ENCODE peak calls at places on chromosome 10, in eight cellular contexts. One of them, this sample, is unnamed.

GRCh38 chr10:130456616-130457015 is 320.4 kb downstream of the GLRX3 start:
- DNase-seq in GM06990: no peak
- DNase-seq in tibial nerve: no peak
- DNase-seq in hepatocyte: no peak
- DNase-seq in AG04450: no peak
- DNase-seq in HFF-Myc: no peak
- DNase-seq in fibroblast of the aortic adventitia: no peak
- DNase-seq in neural crest cell: no peak
- DNase-seq in this sample: no peak

GRCh38 chr10:50367732-50368131 is 116.4 kb upstream of the ASAH2 start:
- DNase-seq in GM06990: no peak
- DNase-seq in tibial nerve: peak
- DNase-seq in hepatocyte: peak
- DNase-seq in AG04450: no peak
- DNase-seq in HFF-Myc: no peak
- DNase-seq in fibroblast of the aortic adventitia: peak
- DNase-seq in neural crest cell: peak
- DNase-seq in this sample: no peak

GRCh38 chr10:71708301-71708703 is 11.3 kb downstream of the C10orf105 start:
- DNase-seq in GM06990: peak
- DNase-seq in tibial nerve: peak
- DNase-seq in hepatocyte: peak
- DNase-seq in AG04450: no peak
- DNase-seq in HFF-Myc: no peak
- DNase-seq in fibroblast of the aortic adventitia: peak
- DNase-seq in neural crest cell: peak
- DNase-seq in this sample: peak

GRCh38 chr10:120508393-120508792 is 51.4 kb downstream of the PLPP4 start:
- DNase-seq in GM06990: peak
- DNase-seq in tibial nerve: no peak
- DNase-seq in hepatocyte: no peak
- DNase-seq in AG04450: no peak
- DNase-seq in HFF-Myc: no peak
- DNase-seq in fibroblast of the aortic adventitia: peak
- DNase-seq in neural crest cell: no peak
- DNase-seq in this sample: no peak

GRCh38 chr10:86203162-86203905 is 163.3 kb downstream of the GRID1 start:
- DNase-seq in GM06990: no peak
- DNase-seq in tibial nerve: no peak
- DNase-seq in hepatocyte: peak
- DNase-seq in AG04450: no peak
- DNase-seq in HFF-Myc: no peak
- DNase-seq in fibroblast of the aortic adventitia: peak
- DNase-seq in neural crest cell: peak
- DNase-seq in this sample: no peak

GRCh38 chr10:121734517-121735137 is 136.4 kb upstream of the FGFR2 start:
- DNase-seq in GM06990: no peak
- DNase-seq in tibial nerve: no peak
- DNase-seq in hepatocyte: peak
- DNase-seq in AG04450: no peak
- DNase-seq in HFF-Myc: no peak
- DNase-seq in fibroblast of the aortic adventitia: peak
- DNase-seq in neural crest cell: peak
- DNase-seq in this sample: no peak

GRCh38 chr10:60518745-60519144 is 129.1 kb upstream of the ANK3 start:
- DNase-seq in GM06990: no peak
- DNase-seq in tibial nerve: no peak
- DNase-seq in hepatocyte: no peak
- DNase-seq in AG04450: no peak
- DNase-seq in HFF-Myc: no peak
- DNase-seq in fibroblast of the aortic adventitia: no peak
- DNase-seq in neural crest cell: no peak
- DNase-seq in this sample: no peak

GRCh38 chr10:4234661-4235060 is 449.7 kb upstream of the KLF6 start:
- DNase-seq in GM06990: no peak
- DNase-seq in tibial nerve: no peak
- DNase-seq in hepatocyte: no peak
- DNase-seq in AG04450: no peak
- DNase-seq in HFF-Myc: no peak
- DNase-seq in fibroblast of the aortic adventitia: no peak
- DNase-seq in neural crest cell: no peak
- DNase-seq in this sample: no peak

GRCh38 chr10:86659161-86659691 is 4.9 kb downstream of the OPN4 start:
- DNase-seq in GM06990: no peak
- DNase-seq in tibial nerve: no peak
- DNase-seq in hepatocyte: no peak
- DNase-seq in AG04450: no peak
- DNase-seq in HFF-Myc: no peak
- DNase-seq in fibroblast of the aortic adventitia: no peak
- DNase-seq in neural crest cell: no peak
- DNase-seq in this sample: no peak

GRCh38 chr10:127470911-127471310 is 78.2 kb upstream of the NPS start:
- DNase-seq in GM06990: no peak
- DNase-seq in tibial nerve: no peak
- DNase-seq in hepatocyte: no peak
- DNase-seq in AG04450: no peak
- DNase-seq in HFF-Myc: no peak
- DNase-seq in fibroblast of the aortic adventitia: no peak
- DNase-seq in neural crest cell: no peak
- DNase-seq in this sample: no peak

GRCh38 chr10:128150045-128150493 is 23.8 kb upstream of the MKI67 start:
- DNase-seq in GM06990: peak
- DNase-seq in tibial nerve: peak
- DNase-seq in hepatocyte: peak
- DNase-seq in AG04450: peak
- DNase-seq in HFF-Myc: peak
- DNase-seq in fibroblast of the aortic adventitia: peak
- DNase-seq in neural crest cell: peak
- DNase-seq in this sample: peak

GRCh38 chr10:114470956-114471905 is 66.9 kb upstream of the AFAP1L2 start:
- DNase-seq in GM06990: peak
- DNase-seq in tibial nerve: peak
- DNase-seq in hepatocyte: peak
- DNase-seq in AG04450: peak
- DNase-seq in HFF-Myc: no peak
- DNase-seq in fibroblast of the aortic adventitia: peak
- DNase-seq in neural crest cell: peak
- DNase-seq in this sample: peak

GRCh38 chr10:3173173-3173878 is 744 bp upstream of the PITRM1 start:
- DNase-seq in GM06990: no peak
- DNase-seq in tibial nerve: no peak
- DNase-seq in hepatocyte: no peak
- DNase-seq in AG04450: no peak
- DNase-seq in HFF-Myc: no peak
- DNase-seq in fibroblast of the aortic adventitia: no peak
- DNase-seq in neural crest cell: no peak
- DNase-seq in this sample: no peak

GRCh38 chr10:78741541-78741940 is 327.2 kb upstream of the ZMIZ1 start:
- DNase-seq in GM06990: no peak
- DNase-seq in tibial nerve: peak
- DNase-seq in hepatocyte: peak
- DNase-seq in AG04450: peak
- DNase-seq in HFF-Myc: peak
- DNase-seq in fibroblast of the aortic adventitia: peak
- DNase-seq in neural crest cell: no peak
- DNase-seq in this sample: no peak

GRCh38 chr10:110498982-110499795 is 1.5 kb downstream of the DUSP5 start:
- DNase-seq in GM06990: peak
- DNase-seq in tibial nerve: peak
- DNase-seq in hepatocyte: peak
- DNase-seq in AG04450: peak
- DNase-seq in HFF-Myc: no peak
- DNase-seq in fibroblast of the aortic adventitia: peak
- DNase-seq in neural crest cell: no peak
- DNase-seq in this sample: no peak

GRCh38 chr10:122637371-122637770 is 62.3 kb downstream of the C10orf120 start:
- DNase-seq in GM06990: no peak
- DNase-seq in tibial nerve: no peak
- DNase-seq in hepatocyte: no peak
- DNase-seq in AG04450: no peak
- DNase-seq in HFF-Myc: no peak
- DNase-seq in fibroblast of the aortic adventitia: no peak
- DNase-seq in neural crest cell: no peak
- DNase-seq in this sample: no peak

GRCh38 chr10:44389556-44389955 is 4.7 kb upstream of the CXCL12 start:
- DNase-seq in GM06990: no peak
- DNase-seq in tibial nerve: no peak
- DNase-seq in hepatocyte: no peak
- DNase-seq in AG04450: no peak
- DNase-seq in HFF-Myc: no peak
- DNase-seq in fibroblast of the aortic adventitia: no peak
- DNase-seq in neural crest cell: no peak
- DNase-seq in this sample: no peak

GRCh38 chr10:18351426-18351825 is 211.2 kb downstream of the CACNB2 start:
- DNase-seq in GM06990: no peak
- DNase-seq in tibial nerve: no peak
- DNase-seq in hepatocyte: no peak
- DNase-seq in AG04450: no peak
- DNase-seq in HFF-Myc: no peak
- DNase-seq in fibroblast of the aortic adventitia: no peak
- DNase-seq in neural crest cell: no peak
- DNase-seq in this sample: no peak

GRCh38 chr10:86205761-86206145 is 160.8 kb downstream of the GRID1 start:
- DNase-seq in GM06990: no peak
- DNase-seq in tibial nerve: no peak
- DNase-seq in hepatocyte: no peak
- DNase-seq in AG04450: no peak
- DNase-seq in HFF-Myc: no peak
- DNase-seq in fibroblast of the aortic adventitia: no peak
- DNase-seq in neural crest cell: no peak
- DNase-seq in this sample: no peak

GRCh38 chr10:70537398-70538194 is 59.0 kb downstream of the PALD1 start:
- DNase-seq in GM06990: no peak
- DNase-seq in tibial nerve: no peak
- DNase-seq in hepatocyte: peak
- DNase-seq in AG04450: no peak
- DNase-seq in HFF-Myc: no peak
- DNase-seq in fibroblast of the aortic adventitia: no peak
- DNase-seq in neural crest cell: peak
- DNase-seq in this sample: no peak

GRCh38 chr10:132609211-132609610 is 71.6 kb downstream of the INPP5A start:
- DNase-seq in GM06990: no peak
- DNase-seq in tibial nerve: no peak
- DNase-seq in hepatocyte: no peak
- DNase-seq in AG04450: no peak
- DNase-seq in HFF-Myc: no peak
- DNase-seq in fibroblast of the aortic adventitia: no peak
- DNase-seq in neural crest cell: no peak
- DNase-seq in this sample: no peak

GRCh38 chr10:34184901-34185386 is 630.2 kb downstream of the PARD3 start:
- DNase-seq in GM06990: no peak
- DNase-seq in tibial nerve: no peak
- DNase-seq in hepatocyte: no peak
- DNase-seq in AG04450: no peak
- DNase-seq in HFF-Myc: no peak
- DNase-seq in fibroblast of the aortic adventitia: no peak
- DNase-seq in neural crest cell: no peak
- DNase-seq in this sample: no peak

GRCh38 chr10:526651-527312 is 162.7 kb downstream of the DIP2C start:
- DNase-seq in GM06990: no peak
- DNase-seq in tibial nerve: no peak
- DNase-seq in hepatocyte: no peak
- DNase-seq in AG04450: no peak
- DNase-seq in HFF-Myc: no peak
- DNase-seq in fibroblast of the aortic adventitia: no peak
- DNase-seq in neural crest cell: no peak
- DNase-seq in this sample: no peak

GRCh38 chr10:91162050-91162494 is 58.4 kb upstream of the PCGF5 start:
- DNase-seq in GM06990: no peak
- DNase-seq in tibial nerve: no peak
- DNase-seq in hepatocyte: peak
- DNase-seq in AG04450: no peak
- DNase-seq in HFF-Myc: no peak
- DNase-seq in fibroblast of the aortic adventitia: no peak
- DNase-seq in neural crest cell: no peak
- DNase-seq in this sample: no peak

DNA sequence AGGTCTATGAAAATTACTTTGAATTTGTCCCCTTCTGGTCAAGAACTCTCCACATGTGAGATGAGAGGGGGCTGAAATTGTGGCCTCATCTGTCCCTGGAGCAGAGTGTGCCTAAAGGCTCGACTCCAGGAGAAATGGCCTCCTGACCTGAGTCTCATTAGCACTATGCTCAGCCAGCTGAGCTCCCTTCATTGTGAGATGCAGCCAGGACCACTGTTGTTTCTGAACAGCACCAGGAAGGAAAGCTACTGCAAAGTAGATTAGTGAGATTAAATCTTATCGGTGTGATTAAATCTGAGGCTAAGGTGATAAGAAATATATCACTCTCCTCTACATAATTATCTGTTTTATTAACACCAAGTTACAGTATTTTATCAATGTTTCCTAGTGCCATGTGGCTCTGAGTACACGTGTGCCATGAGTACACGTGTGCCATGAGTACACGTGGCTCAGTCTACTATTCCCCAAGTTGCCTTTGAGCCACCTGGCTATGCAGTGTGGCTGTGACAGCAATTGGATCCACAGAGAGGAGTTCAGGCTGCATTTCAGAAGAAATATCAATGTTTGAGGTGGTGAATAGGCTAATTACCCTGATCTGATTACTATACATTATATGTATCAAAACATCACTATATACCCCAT is 126.9 kb downstream of the IPMK start:
- DNase-seq in GM06990: no peak
- DNase-seq in tibial nerve: no peak
- DNase-seq in hepatocyte: no peak
- DNase-seq in AG04450: no peak
- DNase-seq in HFF-Myc: no peak
- DNase-seq in fibroblast of the aortic adventitia: no peak
- DNase-seq in neural crest cell: no peak
- DNase-seq in this sample: no peak
- TF ChIP-seq CTCF in GM06990: no peak
- TF ChIP-seq CTCF in tibial nerve: no peak
- TF ChIP-seq CTCF in hepatocyte: no peak
- TF ChIP-seq CTCF in AG04450: no peak
- TF ChIP-seq CTCF in HFF-Myc: no peak
- TF ChIP-seq CTCF in fibroblast of the aortic adventitia: no peak
- TF ChIP-seq CTCF in neural crest cell: no peak
- TF ChIP-seq CTCF in this sample: no peak

GRCh38 chr10:89657302-89657701 is 12.3 kb upstream of the PANK1 start:
- DNase-seq in GM06990: no peak
- DNase-seq in tibial nerve: no peak
- DNase-seq in hepatocyte: no peak
- DNase-seq in AG04450: no peak
- DNase-seq in HFF-Myc: no peak
- DNase-seq in fibroblast of the aortic adventitia: no peak
- DNase-seq in neural crest cell: no peak
- DNase-seq in this sample: no peak
- TF ChIP-seq CTCF in GM06990: no peak
- TF ChIP-seq CTCF in tibial nerve: no peak
- TF ChIP-seq CTCF in hepatocyte: no peak
- TF ChIP-seq CTCF in AG04450: no peak
- TF ChIP-seq CTCF in HFF-Myc: no peak
- TF ChIP-seq CTCF in fibroblast of the aortic adventitia: no peak
- TF ChIP-seq CTCF in neural crest cell: no peak
- TF ChIP-seq CTCF in this sample: no peak

GRCh38 chr10:92419740-92420553 is 129.0 kb downstream of the MARCHF5 start:
- DNase-seq in GM06990: no peak
- DNase-seq in tibial nerve: peak
- DNase-seq in hepatocyte: peak
- DNase-seq in AG04450: no peak
- DNase-seq in HFF-Myc: no peak
- DNase-seq in fibroblast of the aortic adventitia: peak
- DNase-seq in neural crest cell: no peak
- DNase-seq in this sample: no peak
- TF ChIP-seq CTCF in GM06990: no peak
- TF ChIP-seq CTCF in tibial nerve: peak
- TF ChIP-seq CTCF in hepatocyte: peak
- TF ChIP-seq CTCF in AG04450: peak
- TF ChIP-seq CTCF in HFF-Myc: peak
- TF ChIP-seq CTCF in fibroblast of the aortic adventitia: peak
- TF ChIP-seq CTCF in neural crest cell: no peak
- TF ChIP-seq CTCF in this sample: no peak

GRCh38 chr10:118046491-118047362 is at the start of gene RAB11FIP2:
- DNase-seq in GM06990: peak
- DNase-seq in tibial nerve: peak
- DNase-seq in hepatocyte: peak
- DNase-seq in AG04450: peak
- DNase-seq in HFF-Myc: peak
- DNase-seq in fibroblast of the aortic adventitia: peak
- DNase-seq in neural crest cell: peak
- DNase-seq in this sample: peak
- TF ChIP-seq CTCF in GM06990: no peak
- TF ChIP-seq CTCF in tibial nerve: peak
- TF ChIP-seq CTCF in hepatocyte: peak
- TF ChIP-seq CTCF in AG04450: peak
- TF ChIP-seq CTCF in HFF-Myc: peak
- TF ChIP-seq CTCF in fibroblast of the aortic adventitia: peak
- TF ChIP-seq CTCF in neural crest cell: peak
- TF ChIP-seq CTCF in this sample: no peak